ENCODE peak calls at places on chromosomes 7 and 10, in four cellular contexts. S, N, H and Z are unnamed samples.

GRCh38 chr10:110694263-110694662 is 50.1 kb downstream of the RBM20 start:
- DNase-seq in H (no peak), S (no peak), N (no peak), Z (no peak)

GRCh38 chr10:22605168-22605567 is 109.2 kb downstream of the PIP4K2A start:
- DNase-seq in H (no peak), N (no peak), S (no peak), Z (no peak)

GRCh38 chr10:24034571-24034970 is 174.4 kb upstream of the KIAA1217 start:
- DNase-seq in H (no peak), S (peak), N (no peak), Z (no peak)

GRCh38 chr10:33179056-33179455 is 155.4 kb downstream of the NRP1 start:
- DNase-seq in N (no peak), H (no peak), S (no peak), Z (no peak)

GRCh38 chr10:43372751-43373445 is 1.5 kb downstream of the FXYD4 start:
- DNase-seq in H (no peak), N (no peak), S (no peak), Z (no peak)

GRCh38 chr7:150481207-150481920 is 30.9 kb downstream of the GIMAP8 start:
- DNase-seq in N (no peak), S (no peak), H (no peak), Z (no peak)

GRCh38 chr10:132536241-132536963 is 1.2 kb upstream of the INPP5A start:
- DNase-seq in S (no peak), H (no peak), N (no peak), Z (no peak)

GRCh38 chr7:91408388-91409154 is 144.3 kb downstream of the FZD1 start:
- DNase-seq in S (no peak), H (no peak), N (no peak), Z (no peak)

GRCh38 chr10:78438907-78439809 is 405.5 kb downstream of the RPS24 start:
- DNase-seq in N (no peak), S (no peak), H (no peak), Z (no peak)

GRCh38 chr10:6054884-6055283 is 7.3 kb downstream of the IL2RA start:
- DNase-seq in S (no peak), H (no peak), N (no peak), Z (no peak)

GRCh38 chr10:99793819-99794218 is 11.4 kb downstream of the ABCC2 start:
- DNase-seq in H (no peak), N (no peak), S (no peak), Z (no peak)

GRCh38 chr7:3152714-3153113 is 109.0 kb upstream of the CARD11 start:
- DNase-seq in N (no peak), S (no peak), H (no peak), Z (no peak)